ENCODE peak calls at places on chromosomes 16 and 17, in four cellular contexts. A, P, D and C are unnamed samples.

GRCh38 chr16:19883296-19883951 is 1.2 kb downstream of the GPRC5B start:
- DNase-seq in A (peak; percentile 62), P (peak; percentile 56), D (peak; percentile 8), C (no peak)

GRCh38 chr16:1002399-1003161 is 21.0 kb downstream of the SOX8 start:
- DNase-seq in A (no peak), P (peak; percentile 77), D (peak; percentile 66), C (peak; percentile 94)

GRCh38 chr17:76474238-76474637 is 6.8 kb downstream of the AANAT start:
- DNase-seq in A (no peak), P (no peak), D (no peak), C (no peak)

GRCh38 chr17:45792995-45793755 is 9.1 kb downstream of the CRHR1 start:
- DNase-seq in A (no peak), P (peak; percentile 44), D (no peak), C (no peak)

GRCh38 chr16:3098459-3099394 is at the start of gene ZSCAN10:
- DNase-seq in A (no peak), P (no peak), D (no peak), C (no peak)

GRCh38 chr17:60229189-60229802 is 79.5 kb downstream of the CA4 start:
- DNase-seq in A (no peak), P (no peak), D (no peak), C (peak; percentile 16)

GRCh38 chr17:9937901-9938300 is 32.8 kb upstream of the RCVRN start:
- DNase-seq in A (no peak), P (no peak), D (no peak), C (no peak)

GRCh38 chr16:29978564-29979270 is 5.0 kb downstream of the TAOK2 start:
- DNase-seq in A (no peak), P (no peak), D (no peak), C (no peak)

GRCh38 chr16:87317766-87318121 is 552 bp upstream of the C16orf95 start:
- DNase-seq in A (peak; percentile 16), P (peak; percentile 78), D (no peak), C (no peak)

GRCh38 chr17:19448341-19449268 is 37.6 kb downstream of the RNF112 start:
- DNase-seq in A (no peak), P (peak; percentile 77), D (no peak), C (peak; percentile 94)

GRCh38 chr17:15501788-15502187 is 34.4 kb upstream of the CDRT4 start:
- DNase-seq in A (no peak), P (no peak), D (no peak), C (no peak)

GRCh38 chr17:27654654-27655524 is 23.9 kb downstream of the LGALS9 start:
- DNase-seq in A (peak; percentile 54), P (peak; percentile 82), D (peak; percentile 71), C (peak; percentile 65)

GRCh38 chr16:31409433-31409832 is 16.3 kb downstream of the ITGAD start:
- DNase-seq in A (no peak), P (no peak), D (no peak), C (no peak)

GRCh38 chr17:55453836-55454557 is 32.4 kb upstream of the MMD start:
- DNase-seq in A (no peak), P (no peak), D (no peak), C (no peak)

GRCh38 chr16:9008335-9009260 is 44.9 kb upstream of the USP7 start:
- DNase-seq in A (peak; percentile 73), P (peak; percentile 81), D (peak; percentile 72), C (peak; percentile 68)

GRCh38 chr16:75257886-75258806 is 6.7 kb upstream of the BCAR1 start:
- DNase-seq in A (no peak), P (no peak), D (no peak), C (no peak)

GRCh38 chr16:2745116-2745890 is 7.1 kb upstream of the SRRM2 start:
- DNase-seq in A (no peak), P (no peak), D (no peak), C (no peak)

GRCh38 chr16:57283214-57283955 is 1.1 kb downstream of the PLLP start:
- DNase-seq in A (no peak), P (peak; percentile 67), D (no peak), C (no peak)

GRCh38 chr17:7222093-7222971 is 2.6 kb downstream of the ACADVL start:
- DNase-seq in A (no peak), P (no peak), D (no peak), C (no peak)

DNA sequence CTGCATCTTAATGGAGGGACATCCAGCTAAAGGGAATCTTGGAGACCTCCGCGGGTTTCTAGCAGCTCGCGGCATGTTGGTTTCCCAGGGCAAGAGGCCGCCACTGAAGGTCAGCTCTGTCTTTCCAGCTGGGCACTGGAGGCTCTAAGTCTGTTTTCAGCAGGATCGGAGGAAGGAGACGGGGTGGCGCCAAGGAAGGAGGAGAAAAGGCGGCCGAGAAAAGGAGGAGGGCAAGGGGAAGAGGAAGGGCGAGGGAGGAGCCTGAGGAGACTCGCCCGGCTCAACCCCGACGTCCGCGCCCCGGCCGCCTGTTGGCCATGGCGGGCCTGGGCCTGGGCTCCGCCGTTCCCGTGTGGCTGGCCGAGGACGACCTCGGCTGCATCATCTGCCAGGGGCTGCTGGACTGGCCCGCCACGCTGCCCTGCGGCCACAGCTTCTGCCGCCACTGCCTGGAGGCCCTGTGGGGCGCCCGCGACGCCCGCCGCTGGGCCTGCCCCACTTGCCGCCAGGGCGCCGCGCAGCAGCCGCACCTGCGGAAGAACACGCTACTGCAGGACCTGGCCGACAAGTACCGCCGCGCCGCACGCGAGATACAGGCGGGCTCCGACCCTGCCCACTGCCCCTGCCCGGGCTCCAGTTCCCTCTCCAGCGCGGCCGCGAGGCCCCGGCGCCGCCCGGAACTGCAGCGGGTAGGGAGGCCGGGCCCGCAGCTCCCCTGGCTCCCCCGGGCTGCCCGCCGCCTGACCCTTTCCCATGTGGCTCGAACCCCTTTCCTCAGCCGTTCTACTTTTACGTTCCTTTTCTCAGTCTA is at the start of gene RNF135:
- DNase-seq in A (peak; percentile 91), P (peak; percentile 89), D (peak; percentile 52), C (peak; percentile 94)
- TF ChIP-seq CTCF in A (peak; percentile 45), P (no peak), D (no peak), C (no peak)

GRCh38 chr16:17426451-17426850 is 44.3 kb downstream of the XYLT1 start:
- DNase-seq in A (no peak), P (peak; percentile 23), D (no peak), C (no peak)

GRCh38 chr16:17419266-17419665 is 51.5 kb downstream of the XYLT1 start:
- DNase-seq in A (no peak), P (no peak), D (no peak), C (no peak)

GRCh38 chr16:17420821-17421220 is 49.9 kb downstream of the XYLT1 start:
- DNase-seq in A (no peak), P (no peak), D (no peak), C (no peak)

GRCh38 chr16:17423195-17423594 is 47.6 kb downstream of the XYLT1 start:
- DNase-seq in A (no peak), P (no peak), D (no peak), C (no peak)

GRCh38 chr16:17424771-17425170 is 46.0 kb downstream of the XYLT1 start:
- DNase-seq in A (no peak), P (no peak), D (no peak), C (no peak)
- TF ChIP-seq CTCF in A (no peak), P (no peak), D (no peak), C (no peak)

DNA sequence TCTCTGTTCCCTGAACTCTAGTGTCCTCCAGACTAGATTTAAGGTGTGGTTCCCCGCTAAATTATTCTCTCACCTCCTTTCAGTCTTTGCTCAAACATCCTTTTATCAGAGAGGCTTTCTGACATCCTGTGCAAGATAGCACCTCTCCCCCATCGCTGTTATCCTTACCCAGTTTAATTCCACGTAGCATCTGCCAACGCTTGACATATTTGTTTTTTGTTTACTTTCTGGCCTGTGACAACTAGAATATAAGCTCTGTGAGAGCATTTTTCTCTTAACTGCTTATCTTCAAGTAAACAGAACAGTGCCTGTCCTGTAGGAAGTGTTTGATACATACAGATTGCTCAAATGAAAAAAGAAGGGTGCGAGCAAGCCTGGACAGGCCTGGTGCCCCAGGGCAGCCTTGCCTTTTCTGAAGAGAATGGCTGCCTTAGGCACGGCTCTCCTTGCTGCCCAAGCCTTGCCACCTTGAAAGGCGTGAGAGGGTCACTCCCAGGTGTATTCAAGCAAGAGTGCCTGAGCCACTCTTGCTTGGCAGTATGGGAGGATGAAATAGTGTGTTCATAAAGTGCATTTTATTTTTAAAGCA is 9.7 kb downstream of the DYNLL2 start:
- DNase-seq in A (no peak), P (no peak), D (no peak), C (peak; percentile 16)
- TF ChIP-seq CTCF in A (no peak), P (no peak), D (no peak), C (no peak)

GRCh38 chr17:2092253-2092652 is 37.4 kb downstream of the HIC1 start:
- DNase-seq in A (no peak), P (no peak), D (no peak), C (no peak)

GRCh38 chr17:2095536-2095910 is 40.6 kb downstream of the HIC1 start:
- DNase-seq in A (no peak), P (no peak), D (no peak), C (no peak)

GRCh38 chr17:2090804-2091534 is 36.1 kb downstream of the HIC1 start:
- DNase-seq in A (peak; percentile 77), P (peak; percentile 86), D (no peak), C (peak; percentile 54)

GRCh38 chr17:2093349-2093748 is 38.4 kb downstream of the HIC1 start:
- DNase-seq in A (no peak), P (no peak), D (no peak), C (no peak)

GRCh38 chr17:2094891-2095535 is 40.1 kb downstream of the HIC1 start:
- DNase-seq in A (peak; percentile 73), P (peak; percentile 80), D (no peak), C (peak; percentile 15)
- TF ChIP-seq CTCF in A (peak; percentile 80), P (peak; percentile 68), D (no peak), C (no peak)